ENCODE peak calls at places on chromosomes 3 and 15, in four cellular contexts. C is SK-N-SH, Y is NT2/D1, D is tibial nerve. B is an unnamed sample. For H3K4me1, the result is how much of the 10 kb centered on the place peaks cover.

GRCh38 chr3:163364717-163365116 is 1713.6 kb downstream of the SI start:
- DNase-seq in C (no peak), Y (no peak), D (no peak), B (no peak)

GRCh38 chr3:158791259-158791920 is 10.5 kb upstream of the MFSD1 start:
- DNase-seq in C (peak), Y (no peak), D (no peak), B (no peak)

GRCh38 chr3:52043750-52044149 is 12.6 kb downstream of the DUSP7 start:
- DNase-seq in C (no peak), Y (no peak), D (no peak), B (no peak)

GRCh38 chr15:101121511-101122090 is 130.2 kb downstream of the CHSY1 start:
- DNase-seq in C (peak), Y (no peak), D (peak), B (peak)

GRCh38 chr3:47161983-47162694 is 1.8 kb downstream of the SETD2 start:
- DNase-seq in C (no peak), Y (no peak), D (no peak), B (no peak)

GRCh38 chr3:125137432-125138033 is 75.0 kb downstream of the SLC12A8 start:
- DNase-seq in C (no peak), Y (no peak), D (no peak), B (no peak)

GRCh38 chr3:187274977-187275338 is 16.6 kb downstream of the MASP1 start:
- DNase-seq in C (no peak), Y (peak), D (no peak), B (no peak)

GRCh38 chr3:34212175-34212574 is 413.7 kb downstream of the PDCD6IP start:
- DNase-seq in C (no peak), Y (no peak), D (no peak), B (no peak)

GRCh38 chr3:4546346-4547178 is 53.4 kb downstream of the ITPR1 start:
- DNase-seq in C (no peak), Y (no peak), D (no peak), B (no peak)

GRCh38 chr15:97168704-97169475 is 791.6 kb upstream of the ARRDC4 start:
- DNase-seq in C (no peak), Y (no peak), D (no peak), B (no peak)

GRCh38 chr3:7518471-7518870 is 657.6 kb downstream of the GRM7 start:
- DNase-seq in C (peak), Y (no peak), D (no peak), B (no peak)

GRCh38 chr15:43370310-43370974 is 401 bp downstream of the ZSCAN29 start:
- DNase-seq in C (peak), Y (no peak), D (no peak), B (no peak)

GRCh38 chr3:195855471-195856409 is 44.0 kb upstream of the MUC4 start:
- DNase-seq in C (no peak), Y (no peak), D (no peak), B (no peak)
- H3K4me3 ChIP-seq in C (no peak), Y (no peak), D (no peak), B (no peak)

GRCh38 chr3:111874177-111874820 is 15.2 kb downstream of the PHLDB2 start:
- DNase-seq in C (no peak), Y (peak), D (no peak), B (no peak)
- H3K4me1 ChIP-seq in C (under half), Y (under half), D (under half), B (under half)

DNA sequence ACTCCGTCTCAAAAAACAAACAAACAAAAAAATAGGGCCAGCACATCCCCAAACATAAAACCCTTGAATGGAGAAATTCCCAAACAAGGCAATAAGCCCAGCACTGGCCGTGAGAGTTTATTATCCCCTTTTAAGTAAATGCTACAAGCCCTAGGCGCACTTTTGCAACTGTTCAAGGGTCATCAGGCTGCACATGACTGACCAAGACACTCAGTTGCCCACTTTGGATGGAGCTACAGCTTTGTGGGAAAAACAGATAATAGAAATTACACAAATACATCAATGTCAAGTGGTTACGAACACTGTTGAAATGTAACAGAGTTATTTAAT is 33.7 kb upstream of the ZNF445 start:
- DNase-seq in C (peak), Y (no peak), D (no peak), B (no peak)
- H3K4me3 ChIP-seq in C (peak), Y (peak), D (peak), B (peak)

GRCh38 chr15:64845183-64845611 is 3.5 kb downstream of the PLEKHO2 start:
- DNase-seq in C (peak), Y (no peak), D (no peak), B (no peak)

GRCh38 chr15:64842099-64842940 is 605 bp downstream of the PLEKHO2 start:
- DNase-seq in C (no peak), Y (no peak), D (no peak), B (no peak)

GRCh38 chr15:64842986-64843561 is 1.4 kb downstream of the PLEKHO2 start:
- DNase-seq in C (peak), Y (no peak), D (peak), B (no peak)

GRCh38 chr15:64844576-64845140 is 2.9 kb downstream of the PLEKHO2 start:
- DNase-seq in C (peak), Y (no peak), D (no peak), B (no peak)

GRCh38 chr15:64843996-64844395 is 2.3 kb downstream of the PLEKHO2 start:
- DNase-seq in C (no peak), Y (no peak), D (no peak), B (no peak)
- H3K4me1 ChIP-seq in C (under half), Y (under half), D (under half), B (half or more)

GRCh38 chr15:89860851-89861360 is 32.9 kb downstream of the AP3S2 start:
- DNase-seq in C (peak), Y (no peak), D (no peak), B (no peak)
- H3K4me3 ChIP-seq in C (no peak), Y (no peak), D (no peak), B (no peak)

GRCh38 chr15:70269331-70269911 is 171.7 kb upstream of the TLE3 start:
- DNase-seq in C (no peak), Y (no peak), D (no peak), B (no peak)

GRCh38 chr15:70266412-70267089 is 168.8 kb upstream of the TLE3 start:
- DNase-seq in C (no peak), Y (no peak), D (peak), B (no peak)

GRCh38 chr15:70267306-70267705 is 169.6 kb upstream of the TLE3 start:
- DNase-seq in C (no peak), Y (no peak), D (no peak), B (no peak)

GRCh38 chr15:70268698-70269251 is 171.1 kb upstream of the TLE3 start:
- DNase-seq in C (no peak), Y (no peak), D (no peak), B (no peak)

GRCh38 chr15:70267879-70268278 is 170.2 kb upstream of the TLE3 start:
- DNase-seq in C (no peak), Y (no peak), D (no peak), B (no peak)
- H3K4me1 ChIP-seq in C (under half), Y (under half), D (under half), B (under half)

DNA sequence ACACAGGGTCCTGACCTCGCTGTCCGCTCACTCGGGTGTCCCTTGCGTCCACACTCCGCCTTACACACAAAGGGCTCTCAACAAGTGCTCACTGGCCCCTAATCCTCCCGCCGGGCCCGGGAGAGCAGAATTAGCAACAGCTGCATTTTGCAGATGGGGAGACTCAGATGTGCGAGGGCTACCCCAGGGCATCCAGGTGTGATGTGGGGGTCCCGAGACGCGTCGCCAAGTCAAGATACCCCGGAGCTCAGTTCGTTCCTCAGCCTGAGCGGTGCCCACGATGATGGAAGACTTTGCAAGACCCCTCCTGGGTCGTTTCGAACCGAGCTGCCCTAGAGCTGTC is 14.9 kb upstream of the WNT7A start:
- DNase-seq in C (no peak), Y (no peak), D (no peak), B (no peak)
- H3K4me3 ChIP-seq in C (peak), Y (peak), D (peak), B (peak)

DNA sequence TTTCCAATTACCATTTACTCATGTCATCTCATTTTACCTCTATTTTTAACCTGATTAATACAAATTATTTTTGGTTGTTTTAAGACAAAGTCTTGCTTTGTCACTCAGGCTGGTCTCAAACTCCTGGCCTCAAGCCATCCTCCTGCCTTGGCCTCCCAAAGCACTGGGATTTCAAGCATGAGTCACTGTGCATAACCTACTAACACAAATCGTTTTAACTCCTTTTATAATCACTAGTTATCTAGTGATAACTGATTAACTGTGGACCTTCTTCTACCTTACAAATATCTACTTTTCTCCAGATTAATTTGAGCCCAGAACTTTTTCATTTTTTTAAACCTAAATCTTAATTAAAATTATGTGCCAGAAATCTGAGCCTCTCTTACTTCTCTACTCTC is 4.6 kb downstream of the ATP13A3 start:
- DNase-seq in C (no peak), Y (no peak), D (no peak), B (no peak)
- H3K4me1 ChIP-seq in C (under half), Y (under half), D (under half), B (under half)

DNA sequence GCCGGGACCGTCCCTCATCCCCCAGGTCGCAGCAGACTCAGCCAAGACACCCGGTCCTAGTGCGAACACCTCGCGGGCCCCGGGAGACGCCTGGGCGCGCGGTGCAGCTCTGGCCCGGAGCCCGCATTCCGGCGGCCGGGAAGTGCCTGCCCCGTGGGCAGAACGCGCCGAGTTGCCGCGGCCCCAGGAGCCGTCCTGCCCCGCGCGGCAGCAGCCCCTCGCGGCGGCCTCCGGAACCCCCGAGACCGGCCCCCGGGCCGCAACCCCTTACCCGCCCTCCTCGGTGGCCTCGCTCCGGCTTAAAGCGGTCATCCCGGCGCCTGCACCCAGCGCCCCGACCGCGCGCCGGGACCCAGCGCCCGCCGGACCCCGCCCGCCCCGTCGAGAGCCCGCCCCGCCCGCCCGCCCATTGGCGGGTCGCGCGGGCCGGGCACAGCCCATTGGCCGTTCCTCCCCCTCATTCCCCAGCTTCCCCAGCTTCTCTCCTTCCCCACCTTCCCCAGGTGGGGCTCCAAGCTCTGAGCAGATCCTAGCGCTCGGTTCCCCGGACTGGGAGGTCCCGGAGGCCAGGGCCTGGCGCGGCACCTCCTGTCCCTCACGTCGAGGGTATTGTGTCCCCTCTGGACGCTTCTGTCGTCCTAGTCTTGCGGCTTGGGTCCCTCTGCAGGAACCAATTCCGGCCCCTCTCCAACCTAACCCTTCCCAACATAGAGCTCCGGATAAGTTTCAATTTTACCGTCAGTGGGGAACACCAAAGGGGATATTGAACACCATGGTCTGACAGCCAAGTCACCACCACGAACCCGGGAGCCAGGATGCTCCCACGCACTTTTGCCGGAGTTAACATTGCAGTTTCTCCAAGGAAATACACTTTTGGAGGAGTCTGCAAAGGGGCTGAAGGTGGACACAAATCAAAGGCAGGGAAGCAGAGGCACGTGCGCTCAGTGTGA is at the start of gene GRAMD2A:
- DNase-seq in C (peak), Y (no peak), D (no peak), B (no peak)
- H3K4me3 ChIP-seq in C (no peak), Y (peak), D (peak), B (no peak)

GRCh38 chr3:39142067-39142466 is 11.3 kb downstream of the CSRNP1 start:
- DNase-seq in C (no peak), Y (no peak), D (no peak), B (no peak)
- H3K4me1 ChIP-seq in C (under half), Y (under half), D (under half), B (under half)